ENCODE peak calls at places on chromosomes 16 and 17, in four cellular contexts. H, C, D and E are unnamed samples.

GRCh38 chr17:29590979-29591736 is 1.7 kb upstream of the GIT1 start:
- DNase-seq in H (peak), C (no peak), D (no peak), E (no peak)

GRCh38 chr16:89324056-89325010 is 106.8 kb downstream of the ZNF778 start:
- DNase-seq in C (no peak), D (peak), H (peak), E (no peak)

GRCh38 chr16:85641776-85642176 is 28.7 kb downstream of the GSE1 start:
- DNase-seq in C (no peak), H (no peak), D (no peak), E (no peak)

GRCh38 chr17:79082311-79083190 is 7.9 kb downstream of the ENGASE start:
- DNase-seq in H (peak), C (no peak), D (no peak), E (no peak)

GRCh38 chr16:66494916-66495315 is 55.0 kb downstream of the TK2 start:
- DNase-seq in D (no peak), C (no peak), H (no peak), E (no peak)

GRCh38 chr16:11278681-11279628 is 2.2 kb downstream of the PRM1 start:
- DNase-seq in D (no peak), H (no peak), C (no peak), E (no peak)

GRCh38 chr16:23827245-23827543 is 8.6 kb upstream of the PRKCB start:
- DNase-seq in D (no peak), H (peak), C (no peak), E (no peak)

GRCh38 chr17:29007456-29008455 is 1.9 kb upstream of the SEZ6 start:
- DNase-seq in D (no peak), C (no peak), H (no peak), E (no peak)

GRCh38 chr16:89001117-89002027 is 24.4 kb upstream of the CBFA2T3 start:
- DNase-seq in H (no peak), C (no peak), D (no peak), E (no peak)

GRCh38 chr16:88619859-88620655 is 18.3 kb upstream of the IL17C start:
- DNase-seq in H (no peak), D (no peak), C (no peak), E (no peak)